ENCODE peak calls at places on chromosome 17, in five cellular contexts. Z is HuH-7.5, V is COR-L47, O is KG1, I is RPMI7951. U is an unnamed sample.

GRCh38 chr17:73357318-73357717 is 45.5 kb upstream of the CDC42EP4 start:
- DNase-seq in Z (no peak), V (no peak), I (no peak), O (no peak), U (no peak)

GRCh38 chr17:7132511-7133094 is 18.0 kb upstream of the ASGR2 start:
- DNase-seq in I (no peak), Z (no peak), O (no peak), V (no peak), U (no peak)

GRCh38 chr17:55056530-55056929 is 88.0 kb downstream of the STXBP4 start:
- DNase-seq in Z (no peak), O (no peak), I (peak), V (peak), U (no peak)

GRCh38 chr17:1649844-1650409 is at the start of gene RILP:
- DNase-seq in I (peak), Z (peak), O (no peak), V (no peak), U (peak)

GRCh38 chr17:27572665-27573064 is 58.3 kb upstream of the LGALS9 start:
- DNase-seq in I (peak), O (no peak), Z (no peak), V (no peak), U (no peak)

GRCh38 chr17:46191332-46192210 is 1.7 kb downstream of the KANSL1 start:
- DNase-seq in I (peak), V (peak), O (no peak), Z (peak), U (peak)

GRCh38 chr17:60730273-60730672 is 52.6 kb downstream of the BCAS3 start:
- DNase-seq in O (no peak), I (no peak), V (no peak), Z (no peak), U (no peak)

GRCh38 chr17:30000755-30001257 is 59.4 kb downstream of the EFCAB5 start:
- DNase-seq in Z (no peak), I (no peak), V (no peak), O (no peak), U (no peak)

GRCh38 chr17:3792481-3792880 is 8.5 kb downstream of the ITGAE start:
- DNase-seq in V (no peak), Z (no peak), I (no peak), O (no peak), U (no peak)

GRCh38 chr17:64385187-64386083 is 5.2 kb downstream of the PECAM1 start:
- DNase-seq in I (peak), Z (no peak), V (no peak), O (no peak), U (peak)

GRCh38 chr17:78716814-78717393 is 65.2 kb downstream of the CYTH1 start:
- DNase-seq in I (peak), V (peak), Z (no peak), O (no peak), U (no peak)